ENCODE peak calls at places on chromosomes 11 and 22, in ten cellular contexts. G is body of pancreas, W is ovary, T is stomach, Q is NB4, L is suprapubic skin, R is IMR-90, X is lower leg skin, J is heart left ventricle, M is tibial nerve. D is an unnamed sample.

GRCh38 chr11:13596601-13597000 is 71.9 kb upstream of the FAR1 start:
- DNase-seq in G (no peak), W (no peak), T (no peak), Q (no peak), L (no peak), R (no peak), X (no peak), J (no peak), M (no peak), D (no peak)

GRCh38 chr11:117836077-117836960 is 11.8 kb upstream of the FXYD2 start:
- DNase-seq in G (no peak), W (peak; percentile 16), T (peak; percentile 22), Q (peak; percentile 83), L (no peak), R (no peak), X (no peak), J (no peak), M (no peak), D (no peak)

GRCh38 chr11:133801356-133801755 is 44.0 kb downstream of the SPATA19 start:
- DNase-seq in G (no peak), W (no peak), T (no peak), Q (no peak), L (no peak), R (no peak), X (no peak), J (no peak), M (no peak), D (no peak)

GRCh38 chr11:2516276-2517015 is 71.6 kb downstream of the KCNQ1 start:
- DNase-seq in G (no peak), W (peak; percentile 11), T (peak; percentile 18), Q (peak; percentile 0), L (peak; percentile 48), R (no peak), X (no peak), J (peak; percentile 46), M (peak; percentile 1), D (no peak)

GRCh38 chr11:62705401-62705800 is 1.8 kb downstream of the BSCL2 start:
- DNase-seq in G (peak; percentile 61), W (no peak), T (no peak), Q (peak; percentile 34), L (no peak), R (no peak), X (no peak), J (no peak), M (no peak), D (no peak)

GRCh38 chr11:93922830-93923229 is 72.4 kb upstream of the VSTM5 start:
- DNase-seq in G (no peak), W (no peak), T (no peak), Q (no peak), L (no peak), R (no peak), X (no peak), J (no peak), M (no peak), D (no peak)

GRCh38 chr11:90254065-90254464 is 31.2 kb upstream of the CHORDC1 start:
- DNase-seq in G (no peak), W (no peak), T (no peak), Q (no peak), L (no peak), R (no peak), X (no peak), J (no peak), M (no peak), D (no peak)

GRCh38 chr22:22999473-22999872 is 70.8 kb upstream of the GNAZ start:
- DNase-seq in G (no peak), W (no peak), T (no peak), Q (no peak), L (no peak), R (no peak), X (no peak), J (no peak), M (no peak), D (no peak)

GRCh38 chr11:12433571-12434061 is 56.2 kb downstream of the PARVA start:
- DNase-seq in G (no peak), W (no peak), T (no peak), Q (no peak), L (no peak), R (peak; percentile 98), X (no peak), J (no peak), M (no peak), D (no peak)

GRCh38 chr22:22902247-22902962 is 14.8 kb downstream of the IGLL5 start:
- DNase-seq in G (peak; percentile 16), W (no peak), T (no peak), Q (no peak), L (no peak), R (no peak), X (no peak), J (no peak), M (no peak), D (no peak)

GRCh38 chr22:28254396-28254795 is 335.3 kb upstream of the PITPNB start:
- DNase-seq in G (no peak), W (no peak), T (no peak), Q (no peak), L (no peak), R (peak; percentile 23), X (no peak), J (no peak), M (no peak), D (no peak)

GRCh38 chr11:41536001-41536568 is 76.6 kb upstream of the LRRC4C start:
- DNase-seq in G (no peak), W (no peak), T (no peak), Q (no peak), L (no peak), R (no peak), X (no peak), J (no peak), M (no peak), D (no peak)

GRCh38 chr11:115561116-115561515 is 56.9 kb upstream of the CADM1 start:
- DNase-seq in G (no peak), W (no peak), T (no peak), Q (no peak), L (no peak), R (no peak), X (no peak), J (no peak), M (no peak), D (no peak)

GRCh38 chr11:67556244-67556643 is 27.4 kb upstream of the GSTP1 start:
- DNase-seq in G (no peak), W (no peak), T (no peak), Q (no peak), L (no peak), R (no peak), X (no peak), J (no peak), M (no peak), D (no peak)

GRCh38 chr11:67561971-67562560 is 21.5 kb upstream of the GSTP1 start:
- DNase-seq in G (no peak), W (no peak), T (no peak), Q (no peak), L (no peak), R (peak; percentile 30), X (no peak), J (no peak), M (no peak), D (no peak)

GRCh38 chr11:67562951-67563350 is 20.7 kb upstream of the GSTP1 start:
- DNase-seq in G (no peak), W (no peak), T (no peak), Q (no peak), L (no peak), R (no peak), X (no peak), J (no peak), M (no peak), D (no peak)

GRCh38 chr11:67563354-67564114 is 20.1 kb upstream of the GSTP1 start:
- DNase-seq in G (peak; percentile 63), W (peak; percentile 82), T (peak; percentile 52), Q (no peak), L (no peak), R (peak; percentile 96), X (no peak), J (no peak), M (no peak), D (no peak)

GRCh38 chr11:67558084-67558772 is 25.4 kb upstream of the GSTP1 start:
- DNase-seq in G (no peak), W (no peak), T (peak; percentile 53), Q (no peak), L (no peak), R (no peak), X (no peak), J (no peak), M (no peak), D (no peak)
- TF ChIP-seq POLR2A in G (no peak), W (no peak), T (no peak), Q (no peak), L (no peak), R (no peak), X (no peak), J (peak; percentile 19), M (no peak), D (no peak)

GRCh38 chr11:64854534-64855502 is 10.4 kb upstream of the CDC42BPG start:
- DNase-seq in G (peak; percentile 67), W (peak; percentile 80), T (peak; percentile 82), Q (peak; percentile 75), L (peak; percentile 95), R (peak; percentile 91), X (peak; percentile 83), J (peak; percentile 87), M (peak; percentile 52), D (no peak)
- TF ChIP-seq POLR2A in G (no peak), W (no peak), T (no peak), Q (no peak), L (no peak), R (no peak), X (no peak), J (peak; percentile 15), M (no peak), D (no peak)

GRCh38 chr22:50308986-50309600 is 1.6 kb upstream of the PLXNB2 start:
- DNase-seq in G (no peak), W (peak; percentile 39), T (no peak), Q (peak; percentile 68), L (no peak), R (no peak), X (no peak), J (no peak), M (no peak), D (no peak)

GRCh38 chr22:50306753-50307749 is at the start of gene PLXNB2:
- DNase-seq in G (peak; percentile 87), W (peak; percentile 86), T (peak; percentile 84), Q (peak; percentile 84), L (no peak), R (peak; percentile 80), X (peak; percentile 50), J (peak; percentile 92), M (peak; percentile 64), D (no peak)

GRCh38 chr22:50307891-50308596 is 598 bp upstream of the PLXNB2 start:
- DNase-seq in G (no peak), W (no peak), T (no peak), Q (peak; percentile 36), L (no peak), R (no peak), X (no peak), J (no peak), M (no peak), D (no peak)

GRCh38 chr22:50309601-50309991 is 2.1 kb upstream of the PLXNB2 start:
- DNase-seq in G (no peak), W (no peak), T (no peak), Q (peak; percentile 83), L (no peak), R (no peak), X (no peak), J (peak; percentile 62), M (no peak), D (no peak)

GRCh38 chr22:50308597-50308935 is 1.1 kb upstream of the PLXNB2 start:
- DNase-seq in G (peak; percentile 52), W (peak; percentile 76), T (no peak), Q (peak; percentile 93), L (no peak), R (peak; percentile 40), X (peak; percentile 71), J (peak; percentile 93), M (peak; percentile 62), D (no peak)
- TF ChIP-seq POLR2A in G (peak; percentile 36), W (no peak), T (no peak), Q (no peak), L (no peak), R (no peak), X (no peak), J (peak; percentile 30), M (no peak), D (no peak)

GRCh38 chr11:123302751-123303195 is 107.7 kb upstream of the CLMP start:
- DNase-seq in G (no peak), W (no peak), T (no peak), Q (peak; percentile 46), L (no peak), R (peak; percentile 72), X (no peak), J (no peak), M (no peak), D (no peak)
- TF ChIP-seq POLR2A in G (no peak), W (no peak), T (no peak), Q (no peak), L (no peak), R (no peak), X (no peak), J (no peak), M (no peak), D (no peak)